ENCODE peak calls at places on chromosome 15, in seven cellular contexts. B is AML-193; V is caudate nucleus; F is activated T-helper 1 cell treated with anti-CD3 and anti-CD28 coated beads, Interleukin-2, amount 50 U/mL, for 16 hours; E is fibroblast of pulmonary artery; S is bronchial epithelial cell; Y is AG08395. C is an unnamed sample.

GRCh38 chr15:85607141-85607806 is 187.5 kb downstream of the KLHL25 start:
- DNase-seq in B (peak; percentile 26), V (no peak), F (no peak), E (peak; percentile 55), S (peak; percentile 68), Y (no peak), C (no peak)

GRCh38 chr15:66025972-66026371 is 156.7 kb downstream of the RAB11A start:
- DNase-seq in B (no peak), V (no peak), F (no peak), E (no peak), S (no peak), Y (no peak), C (no peak)

GRCh38 chr15:58632789-58633188 is 116.7 kb downstream of the ADAM10 start:
- DNase-seq in B (no peak), V (no peak), F (no peak), E (peak; percentile 76), S (no peak), Y (no peak), C (no peak)

GRCh38 chr15:88623061-88623460 is 1.9 kb downstream of the AEN start:
- DNase-seq in B (peak; percentile 29), V (no peak), F (no peak), E (peak; percentile 63), S (peak; percentile 96), Y (peak; percentile 91), C (no peak)

GRCh38 chr15:101028321-101028720 is 109.2 kb downstream of the LRRK1 start:
- DNase-seq in B (no peak), V (no peak), F (no peak), E (no peak), S (no peak), Y (no peak), C (peak; percentile 25)

GRCh38 chr15:31831596-31831995 is 198.7 kb upstream of the CHRNA7 start:
- DNase-seq in B (no peak), V (no peak), F (no peak), E (no peak), S (no peak), Y (no peak), C (no peak)

GRCh38 chr15:30990036-30990435 is 1.4 kb downstream of the MTMR10 start:
- DNase-seq in B (peak; percentile 39), V (no peak), F (no peak), E (no peak), S (no peak), Y (no peak), C (no peak)

GRCh38 chr15:39843561-39843960 is 60.9 kb upstream of the FSIP1 start:
- DNase-seq in B (no peak), V (no peak), F (no peak), E (no peak), S (no peak), Y (no peak), C (no peak)

GRCh38 chr15:45522931-45523331 is 376 bp upstream of the SLC30A4 start:
- DNase-seq in B (no peak), V (peak; percentile 71), F (no peak), E (peak; percentile 38), S (peak; percentile 29), Y (no peak), C (no peak)

GRCh38 chr15:87213646-87214045 is 1042.9 kb downstream of the NTRK3 start:
- DNase-seq in B (no peak), V (no peak), F (no peak), E (no peak), S (no peak), Y (no peak), C (no peak)

GRCh38 chr15:48617619-48618018 is 27.9 kb downstream of the FBN1 start:
- DNase-seq in B (peak; percentile 85), V (no peak), F (no peak), E (peak; percentile 94), S (no peak), Y (peak; percentile 70), C (no peak)

GRCh38 chr15:69826818-69827174 is 270.9 kb downstream of the TLE3 start:
- DNase-seq in B (no peak), V (no peak), F (no peak), E (no peak), S (no peak), Y (no peak), C (no peak)

GRCh38 chr15:67147410-67147949 is 82.1 kb downstream of the SMAD3 start:
- DNase-seq in B (no peak), V (no peak), F (no peak), E (no peak), S (no peak), Y (no peak), C (no peak)

GRCh38 chr15:43903864-43904290 is 77.1 kb downstream of the WDR76 start:
- DNase-seq in B (peak; percentile 19), V (peak; percentile 32), F (peak; percentile 21), E (peak; percentile 75), S (peak; percentile 42), Y (peak; percentile 77), C (peak; percentile 78)

GRCh38 chr15:38890194-38890593 is 325.6 kb upstream of the RASGRP1 start:
- DNase-seq in B (no peak), V (no peak), F (no peak), E (no peak), S (no peak), Y (no peak), C (no peak)

GRCh38 chr15:59553879-59554735 is 57.5 kb upstream of the GCNT3 start:
- DNase-seq in B (no peak), V (no peak), F (no peak), E (peak; percentile 97), S (peak; percentile 99), Y (peak; percentile 58), C (no peak)

GRCh38 chr15:25242957-25243799 is 195.6 kb downstream of the UBE3A start:
- DNase-seq in B (no peak), V (no peak), F (no peak), E (no peak), S (no peak), Y (no peak), C (no peak)

GRCh38 chr15:77489647-77490046 is 69.0 kb downstream of the HMG20A start:
- DNase-seq in B (no peak), V (no peak), F (no peak), E (no peak), S (no peak), Y (no peak), C (no peak)

GRCh38 chr15:75731248-75732100 is 18.8 kb upstream of the CSPG4 start:
- DNase-seq in B (no peak), V (no peak), F (no peak), E (peak; percentile 73), S (no peak), Y (no peak), C (no peak)

GRCh38 chr15:40776537-40777141 is 6.9 kb downstream of the C15orf62 start:
- DNase-seq in B (no peak), V (no peak), F (no peak), E (peak; percentile 42), S (peak; percentile 89), Y (peak; percentile 92), C (no peak)

GRCh38 chr15:42084465-42085235 is 9.7 kb downstream of the PLA2G4D start:
- DNase-seq in B (peak; percentile 38), V (peak; percentile 15), F (peak; percentile 20), E (peak; percentile 62), S (peak; percentile 99), Y (peak; percentile 84), C (no peak)

C was measured in mesothelial cell of epicardium.